ENCODE peak calls at places on chromosomes 1 and 21, in four cellular contexts. Q, K, I and Y are unnamed samples.

GRCh38 chr1:109306832-109307362 is at the start of gene MYBPHL:
- DNase-seq in I (no peak), Q (no peak), K (no peak), Y (no peak)

GRCh38 chr1:185152187-185152767 is 4.5 kb downstream of the TRMT1L start:
- DNase-seq in Q (no peak), I (peak), K (no peak), Y (no peak)

GRCh38 chr1:21643624-21644023 is 25.5 kb downstream of the RAP1GAP start:
- DNase-seq in K (no peak), Q (no peak), I (no peak), Y (no peak)

GRCh38 chr1:7586031-7586941 is 184.8 kb upstream of the VAMP3 start:
- DNase-seq in I (no peak), K (no peak), Q (no peak), Y (no peak)

GRCh38 chr1:193542668-193543067 is 356.3 kb upstream of the B3GALT2 start:
- DNase-seq in I (no peak), Q (no peak), K (no peak), Y (no peak)

GRCh38 chr1:117612517-117613248 is 6.8 kb downstream of the TENT5C start:
- DNase-seq in Q (no peak), I (peak), K (no peak), Y (no peak)

GRCh38 chr1:208233546-208233945 is 10.6 kb downstream of the PLXNA2 start:
- DNase-seq in I (no peak), K (no peak), Q (no peak), Y (no peak)

GRCh38 chr1:1264868-1265272 is 8.8 kb downstream of the UBE2J2 start:
- DNase-seq in Q (peak), K (no peak), I (peak), Y (no peak)

GRCh38 chr1:232421143-232421796 is 208.7 kb downstream of the SIPA1L2 start:
- DNase-seq in Q (no peak), K (no peak), I (no peak), Y (no peak)

GRCh38 chr21:44513389-44514217 is 26.4 kb downstream of the KRTAP10-1 start:
- DNase-seq in I (no peak), Q (no peak), K (no peak), Y (no peak)

GRCh38 chr1:31695327-31695726 is 8.5 kb downstream of the COL16A1 start:
- DNase-seq in I (no peak), K (no peak), Q (no peak), Y (no peak)

GRCh38 chr1:202579806-202580205 is 130.4 kb downstream of the SYT2 start:
- DNase-seq in I (peak), K (no peak), Q (no peak), Y (no peak)

GRCh38 chr1:38616846-38617245 is 242.7 kb downstream of the RRAGC start:
- DNase-seq in K (no peak), Q (no peak), I (no peak), Y (no peak)

GRCh38 chr1:15213333-15213732 is 33.7 kb upstream of the FHAD1 start:
- DNase-seq in K (no peak), I (peak), Q (no peak), Y (no peak)

GRCh38 chr1:71706030-71706671 is 576.2 kb downstream of the NEGR1 start:
- DNase-seq in I (no peak), K (no peak), Q (no peak), Y (no peak)

GRCh38 chr1:9028921-9029715 is 2.9 kb upstream of the SLC2A7 start:
- DNase-seq in K (no peak), I (peak), Q (no peak), Y (no peak)

GRCh38 chr1:233327938-233328660 is 575 bp downstream of the MAP3K21 start:
- DNase-seq in K (peak), I (peak), Q (no peak), Y (no peak)

GRCh38 chr1:180155202-180155682 is 573 bp downstream of the QSOX1 start:
- DNase-seq in K (no peak), Q (peak), I (no peak), Y (peak)

GRCh38 chr1:8427493-8427892 is 109.6 kb downstream of the SLC45A1 start:
- DNase-seq in I (no peak), K (no peak), Q (no peak), Y (no peak)

GRCh38 chr1:63276625-63277024 is 45.7 kb upstream of the FOXD3 start:
- DNase-seq in Q (no peak), K (no peak), I (no peak), Y (no peak)

GRCh38 chr21:38796426-38796825 is 9.3 kb upstream of the ETS2 start:
- DNase-seq in I (peak), Q (no peak), K (no peak), Y (no peak)

GRCh38 chr1:230142608-230143209 is 75.7 kb downstream of the GALNT2 start:
- DNase-seq in Q (no peak), I (peak), K (no peak), Y (no peak)

GRCh38 chr1:7554343-7555270 is 216.5 kb upstream of the VAMP3 start:
- DNase-seq in I (peak), Q (no peak), K (no peak), Y (no peak)

GRCh38 chr21:37783016-37783415 is 133.2 kb downstream of the KCNJ6 start:
- DNase-seq in I (peak), Q (no peak), K (no peak), Y (no peak)

GRCh38 chr1:222829868-222830267 is 15.0 kb downstream of the DISP1 start:
- DNase-seq in I (peak), K (no peak), Q (no peak), Y (no peak)

GRCh38 chr21:37869661-37870060 is 46.6 kb downstream of the KCNJ6 start:
- DNase-seq in Q (no peak), I (no peak), K (no peak), Y (no peak)

GRCh38 chr1:37478890-37479254 is 4.5 kb downstream of the ZC3H12A start:
- DNase-seq in Q (no peak), I (peak), K (no peak), Y (no peak)